ENCODE peak calls at places on chromosomes 13 and 19, in six cellular contexts. N is fibroblast of lung, C is cardiac muscle cell, P is A549, X is left lung, O is K562. U is an unnamed sample.
A peak's percentile ranks its signal among the peaks of the same experiment; 100 is the strongest.

GRCh38 chr13:79194272-79194671 is 211.8 kb downstream of the RBM26 start:
- DNase-seq in N (no peak), C (no peak), P (no peak), X (no peak), O (no peak), U (peak; percentile 22)

GRCh38 chr13:79328510-79328909 is 77.5 kb downstream of the RBM26 start:
- DNase-seq in N (no peak), C (no peak), P (no peak), X (no peak), O (no peak), U (no peak)

GRCh38 chr13:49499889-49500660 is 4.3 kb downstream of the PHF11 start:
- DNase-seq in N (peak; percentile 86), C (peak; percentile 69), P (no peak), X (no peak), O (no peak), U (no peak)

GRCh38 chr13:47457631-47458030 is 543.4 kb downstream of the SUCLA2 start:
- DNase-seq in N (peak; percentile 86), C (peak; percentile 48), P (no peak), X (no peak), O (no peak), U (no peak)

GRCh38 chr13:113115363-113116205 is 7.0 kb upstream of the F10 start:
- DNase-seq in N (no peak), C (no peak), P (no peak), X (peak; percentile 25), O (no peak), U (no peak)

GRCh38 chr13:95038949-95039348 is 262.3 kb downstream of the ABCC4 start:
- DNase-seq in N (no peak), C (no peak), P (no peak), X (no peak), O (no peak), U (no peak)

GRCh38 chr19:51702754-51703654 is 9.9 kb downstream of the SPACA6 start:
- DNase-seq in N (no peak), C (no peak), P (no peak), X (peak; percentile 60), O (peak; percentile 41), U (peak; percentile 56)

GRCh38 chr19:33953023-33953422 is 156.4 kb downstream of the KCTD15 start:
- DNase-seq in N (no peak), C (no peak), P (no peak), X (no peak), O (no peak), U (no peak)

GRCh38 chr19:45439569-45440258 is 16.0 kb upstream of the ERCC1 start:
- DNase-seq in N (peak; percentile 78), C (peak; percentile 82), P (peak; percentile 83), X (peak; percentile 82), O (peak; percentile 82), U (peak; percentile 80)

GRCh38 chr19:10701955-10702307 is 692 bp downstream of the QTRT1 start:
- DNase-seq in N (no peak), C (no peak), P (no peak), X (no peak), O (peak; percentile 68), U (no peak)

GRCh38 chr19:45906221-45906620 is 3.8 kb upstream of the MYPOP start:
- DNase-seq in N (no peak), C (peak; percentile 65), P (no peak), X (no peak), O (no peak), U (no peak)

GRCh38 chr19:38155453-38155852 is 68.6 kb downstream of the DPF1 start:
- DNase-seq in N (peak; percentile 46), C (peak; percentile 31), P (peak; percentile 59), X (no peak), O (peak; percentile 58), U (no peak)

GRCh38 chr13:70390968-70391367 is 282.7 kb upstream of the KLHL1 start:
- DNase-seq in N (no peak), C (no peak), P (no peak), X (no peak), O (no peak), U (no peak)

GRCh38 chr19:57803594-57804325 is 11.0 kb downstream of the ZNF552 start:
- DNase-seq in N (peak; percentile 58), C (peak; percentile 92), P (no peak), X (peak; percentile 47), O (no peak), U (peak; percentile 19)

GRCh38 chr13:99366075-99366987 is 59.1 kb upstream of the GPR183 start:
- DNase-seq in N (no peak), C (no peak), P (no peak), X (no peak), O (no peak), U (no peak)

GRCh38 chr13:110714798-110715394 is 1.4 kb downstream of the ING1 start:
- DNase-seq in N (peak; percentile 44), C (peak; percentile 56), P (no peak), X (peak; percentile 77), O (no peak), U (peak; percentile 40)

GRCh38 chr13:100594731-100595130 is 6.1 kb upstream of the GGACT start:
- DNase-seq in N (no peak), C (no peak), P (peak; percentile 11), X (no peak), O (peak; percentile 22), U (no peak)

GRCh38 chr19:41225238-41226052 is 6.4 kb downstream of the AXL start:
- DNase-seq in N (peak; percentile 99), C (peak; percentile 98), P (peak; percentile 100), X (peak; percentile 65), O (peak; percentile 86), U (no peak)

GRCh38 chr13:25371608-25372274 is at the start of gene ATP8A2:
- DNase-seq in N (no peak), C (no peak), P (no peak), X (no peak), O (peak; percentile 47), U (no peak)

GRCh38 chr13:48302920-48303330 is 626 bp upstream of the RB1 start:
- DNase-seq in N (no peak), C (no peak), P (no peak), X (no peak), O (no peak), U (no peak)

GRCh38 chr13:31035162-31035951 is 102.9 kb downstream of the TEX26 start:
- DNase-seq in N (peak; percentile 51), C (peak; percentile 71), P (no peak), X (no peak), O (no peak), U (no peak)

GRCh38 chr13:92303428-92303827 is 905.0 kb downstream of the GPC5 start:
- DNase-seq in N (peak; percentile 97), C (peak; percentile 98), P (no peak), X (no peak), O (peak; percentile 17), U (no peak)

GRCh38 chr13:30880756-30881155 is 25.3 kb upstream of the MEDAG start:
- DNase-seq in N (peak; percentile 99), C (peak; percentile 84), P (peak; percentile 25), X (no peak), O (no peak), U (no peak)

GRCh38 chr19:55519461-55520311 is 17.2 kb downstream of the SBK2 start:
- DNase-seq in N (peak; percentile 70), C (peak; percentile 46), P (peak; percentile 94), X (no peak), O (no peak), U (no peak)
- H3K27ac ChIP-seq in N (peak overlapping the region; percentile 67), C (no peak overlapping the region), P (peak overlapping the region; percentile 65), X (no peak overlapping the region), O (no peak overlapping the region), U (no peak overlapping the region)

GRCh38 chr19:936175-936546 is 10.3 kb downstream of the ARID3A start:
- DNase-seq in N (no peak), C (no peak), P (no peak), X (no peak), O (no peak), U (no peak)

GRCh38 chr19:933553-933882 is 7.7 kb downstream of the ARID3A start:
- DNase-seq in N (no peak), C (no peak), P (no peak), X (no peak), O (no peak), U (no peak)

GRCh38 chr19:934197-934840 is 8.5 kb downstream of the ARID3A start:
- DNase-seq in N (no peak), C (no peak), P (no peak), X (no peak), O (no peak), U (no peak)

GRCh38 chr19:932647-933552 is 7.1 kb downstream of the ARID3A start:
- DNase-seq in N (peak; percentile 94), C (peak; percentile 97), P (peak; percentile 37), X (peak; percentile 57), O (no peak), U (peak; percentile 64)

DNA sequence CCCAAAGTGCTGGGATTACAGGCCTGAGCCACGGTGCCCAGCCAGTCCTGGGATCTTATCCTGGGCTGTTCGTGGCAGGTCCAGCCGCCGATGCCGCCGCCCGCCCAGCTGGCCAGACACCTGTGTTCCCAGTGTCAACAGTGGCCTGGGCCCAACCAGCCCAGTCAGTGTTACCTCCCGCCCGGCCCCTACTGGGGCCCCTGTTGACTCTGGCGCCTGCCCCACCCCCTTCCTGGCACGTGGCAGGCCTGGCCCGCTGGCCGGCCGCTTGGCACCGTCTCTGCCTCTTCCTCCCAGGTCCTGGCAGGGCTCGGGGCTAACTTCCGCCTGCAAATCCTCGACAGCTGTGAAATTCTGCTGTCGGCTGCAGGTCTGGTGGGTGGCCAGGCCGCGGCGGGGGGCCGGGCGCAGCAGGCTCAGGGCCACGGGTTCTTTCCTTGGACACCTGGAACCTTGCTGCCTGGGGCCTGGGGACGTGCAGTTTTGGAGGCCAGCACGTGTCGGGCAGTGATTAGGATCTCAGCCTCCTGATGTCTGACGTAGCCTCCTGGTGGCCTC is 9.1 kb downstream of the ARID3A start:
- DNase-seq in N (peak; percentile 82), C (peak; percentile 90), P (peak; percentile 38), X (peak; percentile 93), O (no peak), U (no peak)
- H3K27ac ChIP-seq in N (peak overlapping the region; percentile 65), C (peak overlapping the region; percentile 84), P (peak overlapping the region; percentile 88), X (peak overlapping the region; percentile 56), O (no peak overlapping the region), U (no peak overlapping the region)

GRCh38 chr13:36033035-36033434 is 98.1 kb downstream of the DCLK1 start:
- DNase-seq in N (no peak), C (no peak), P (no peak), X (no peak), O (no peak), U (no peak)

GRCh38 chr13:36038785-36039415 is 92.3 kb downstream of the DCLK1 start:
- DNase-seq in N (peak; percentile 4), C (no peak), P (no peak), X (no peak), O (no peak), U (no peak)
- H3K27ac ChIP-seq in N (no peak overlapping the region), C (no peak overlapping the region), P (no peak overlapping the region), X (no peak overlapping the region), O (no peak overlapping the region), U (no peak overlapping the region)

GRCh38 chr13:73059460-73060250 is 850 bp downstream of the KLF5 start:
- DNase-seq in N (no peak), C (no peak), P (no peak), X (peak; percentile 56), O (peak; percentile 34), U (peak; percentile 11)

GRCh38 chr13:73063166-73063565 is 4.4 kb downstream of the KLF5 start:
- DNase-seq in N (no peak), C (no peak), P (no peak), X (no peak), O (no peak), U (no peak)

GRCh38 chr13:73062368-73062767 is 3.6 kb downstream of the KLF5 start:
- DNase-seq in N (no peak), C (no peak), P (no peak), X (no peak), O (no peak), U (no peak)

GRCh38 chr13:73060251-73061160 is 1.7 kb downstream of the KLF5 start:
- DNase-seq in N (peak; percentile 78), C (peak; percentile 75), P (no peak), X (peak; percentile 36), O (no peak), U (no peak)

GRCh38 chr13:73061478-73062275 is 2.9 kb downstream of the KLF5 start:
- DNase-seq in N (no peak), C (no peak), P (no peak), X (no peak), O (no peak), U (no peak)
- H3K27ac ChIP-seq in N (no peak overlapping the region), C (no peak overlapping the region), P (peak overlapping the region; percentile 80), X (peak overlapping the region; percentile 88), O (no peak overlapping the region), U (no peak overlapping the region)

U was measured in CD8-positive, alpha-beta memory T cell.